ENCODE peak calls at places on chromosomes 6 and 20, in eight cellular contexts. Q, W, E, L, A, V, B and K are unnamed samples. For H3K9me3, the result is how much of the 10 kb centered on the place peaks cover.

GRCh38 chr20:49276895-49277785 is 717 bp downstream of the ZNFX1 start:
- DNase-seq in L (no peak), Q (peak), W (peak), E (peak), V (peak), A (peak), B (peak), K (no peak)

GRCh38 chr6:2687456-2687855 is 63.3 kb downstream of the MYLK4 start:
- DNase-seq in L (no peak), V (no peak), A (no peak), Q (no peak), W (no peak), B (peak), E (no peak), K (no peak)

GRCh38 chr6:122695188-122695587 is 84.3 kb upstream of the FABP7 start:
- DNase-seq in W (no peak), L (no peak), B (no peak), A (no peak), Q (no peak), E (no peak), V (no peak), K (no peak)

GRCh38 chr6:2956930-2957329 is 14.4 kb downstream of the SERPINB6 start:
- DNase-seq in B (peak), L (no peak), V (no peak), E (no peak), W (no peak), Q (no peak), A (no peak), K (no peak)

GRCh38 chr6:680666-681374 is 12.1 kb downstream of the EXOC2 start:
- DNase-seq in L (no peak), Q (no peak), B (no peak), E (no peak), A (no peak), V (no peak), W (no peak), K (no peak)

GRCh38 chr20:36528875-36529425 is 12.4 kb upstream of the MYL9 start:
- DNase-seq in Q (no peak), V (no peak), L (no peak), A (no peak), W (no peak), E (no peak), B (no peak), K (no peak)

GRCh38 chr20:17728074-17728473 is 28.3 kb downstream of the BANF2 start:
- DNase-seq in A (no peak), L (no peak), Q (no peak), W (no peak), V (no peak), E (no peak), B (no peak), K (no peak)

GRCh38 chr6:100948381-100949133 is 67.4 kb upstream of the ASCC3 start:
- DNase-seq in V (no peak), Q (no peak), B (no peak), W (no peak), A (no peak), E (no peak), L (no peak), K (no peak)

GRCh38 chr6:111265842-111266241 is 178.5 kb downstream of the SLC16A10 start:
- DNase-seq in E (no peak), Q (no peak), B (no peak), A (no peak), W (no peak), V (no peak), L (no peak), K (no peak)

GRCh38 chr20:14984768-14985622 is 647.6 kb upstream of the FLRT3 start:
- DNase-seq in Q (no peak), L (no peak), B (no peak), W (no peak), E (peak), V (peak), A (no peak), K (no peak)
- H3K27ac ChIP-seq in Q (no peak), L (no peak), B (no peak), W (no peak), E (peak), V (peak), A (no peak), K (no peak)

DNA sequence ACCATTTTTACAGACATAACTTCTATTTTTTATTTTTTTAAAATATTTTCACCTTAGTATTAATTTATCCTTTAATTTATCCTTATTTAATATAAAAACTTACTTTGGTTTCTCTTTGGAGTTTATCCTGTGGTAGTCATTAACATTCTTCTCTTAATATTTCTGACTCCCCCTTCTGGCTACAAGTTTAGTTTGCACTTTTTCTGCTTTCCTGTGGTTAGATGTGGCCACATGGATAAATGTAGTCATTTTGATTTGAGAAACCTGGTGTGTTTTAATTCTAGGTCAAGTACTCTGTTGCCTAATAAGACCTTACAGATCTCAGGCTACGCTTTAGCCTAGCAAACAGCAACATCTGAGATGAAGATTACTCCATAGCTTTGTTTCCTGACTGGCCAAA is 1187.5 kb downstream of the HACE1 start:
- DNase-seq in W (no peak), Q (no peak), B (no peak), L (no peak), E (no peak), V (no peak), A (no peak), K (no peak)
- TF ChIP-seq CTCF in W (no peak), Q (no peak), B (no peak), L (no peak), E (no peak), V (no peak), A (no peak), K (no peak)

GRCh38 chr6:167980911-167981310 is 16.6 kb upstream of the KIF25 start:
- DNase-seq in A (no peak), Q (no peak), L (no peak), W (no peak), E (no peak), V (no peak), B (no peak), K (no peak)

GRCh38 chr6:167979436-167980090 is 17.9 kb upstream of the KIF25 start:
- DNase-seq in W (no peak), Q (no peak), L (no peak), E (no peak), B (no peak), V (no peak), A (no peak), K (no peak)

GRCh38 chr6:167985205-167985604 is 12.3 kb upstream of the KIF25 start:
- DNase-seq in L (no peak), V (no peak), B (no peak), W (no peak), Q (no peak), E (no peak), A (no peak), K (no peak)

GRCh38 chr6:167984144-167984719 is 13.2 kb upstream of the KIF25 start:
- DNase-seq in L (no peak), A (no peak), B (no peak), V (no peak), Q (no peak), E (no peak), W (no peak), K (no peak)

DNA sequence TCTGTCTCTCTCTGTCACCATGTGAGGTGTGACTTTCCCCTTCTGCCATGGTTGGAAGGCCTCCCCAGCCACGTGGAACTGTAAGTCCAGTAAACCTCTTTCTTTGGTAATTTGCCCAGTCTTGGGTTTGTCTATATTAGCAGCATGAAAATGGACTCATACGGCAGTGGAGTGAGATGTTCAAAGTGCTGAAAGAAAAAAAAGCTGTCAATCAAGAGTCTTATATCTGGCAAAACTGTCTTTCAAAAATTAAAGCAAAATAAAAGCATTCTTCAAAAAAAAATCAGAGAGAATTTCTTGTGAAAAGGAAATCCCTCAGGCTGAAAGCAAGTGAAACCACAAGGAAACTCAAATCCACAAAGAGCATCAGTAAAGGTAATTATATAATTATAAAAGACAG is 15.4 kb upstream of the KIF25 start:
- DNase-seq in B (no peak), Q (no peak), E (no peak), L (no peak), A (no peak), V (no peak), W (no peak), K (no peak)
- H3K9me3 ChIP-seq in B (under half), Q (under half), E (under half), L (under half), A (under half), V (under half), W (under half), K (under half)

DNA sequence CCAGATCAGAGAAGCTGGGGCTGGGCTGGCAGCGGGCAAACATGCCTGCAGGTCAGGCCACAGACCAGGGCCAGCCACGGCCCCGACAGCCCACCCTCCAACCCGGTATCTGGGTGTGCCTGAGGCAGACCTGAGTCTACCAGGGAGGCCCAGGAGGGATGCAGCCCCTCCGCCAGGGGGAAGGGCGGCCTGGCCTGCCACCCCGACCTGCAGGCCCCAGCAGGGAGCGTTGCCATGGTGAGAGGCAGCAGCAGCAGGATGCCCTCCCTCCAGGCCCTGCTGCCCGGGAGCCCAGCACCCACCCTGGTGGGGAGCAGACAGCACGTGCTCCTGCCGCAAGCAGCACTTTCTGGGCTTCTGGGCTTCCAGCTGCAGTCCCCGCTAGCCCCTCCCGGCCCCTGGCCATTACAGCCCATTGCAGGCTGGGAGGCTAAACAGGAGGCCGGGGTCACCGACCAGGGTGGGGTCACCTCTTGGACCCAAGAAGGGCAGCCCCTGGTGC is 3.8 kb upstream of the EEF1A2 start:
- DNase-seq in B (no peak), L (no peak), A (no peak), V (no peak), E (no peak), Q (no peak), W (no peak), K (no peak)
- H3K27ac ChIP-seq in B (peak), L (no peak), A (no peak), V (no peak), E (no peak), Q (no peak), W (no peak), K (no peak)

GRCh38 chr6:155493694-155494143 is 38.1 kb upstream of the NOX3 start:
- DNase-seq in Q (peak), V (peak), W (no peak), B (peak), E (peak), A (no peak), L (peak), K (peak)

GRCh38 chr6:155497273-155497672 is 41.6 kb upstream of the NOX3 start:
- DNase-seq in V (no peak), W (no peak), L (no peak), E (no peak), Q (no peak), A (no peak), B (no peak), K (no peak)

GRCh38 chr6:155492061-155492735 is 36.6 kb upstream of the NOX3 start:
- DNase-seq in A (no peak), B (no peak), E (no peak), L (no peak), Q (no peak), W (no peak), V (no peak), K (no peak)

GRCh38 chr6:155493026-155493693 is 37.5 kb upstream of the NOX3 start:
- DNase-seq in A (no peak), B (no peak), E (no peak), Q (no peak), V (no peak), L (no peak), W (no peak), K (no peak)

DNA sequence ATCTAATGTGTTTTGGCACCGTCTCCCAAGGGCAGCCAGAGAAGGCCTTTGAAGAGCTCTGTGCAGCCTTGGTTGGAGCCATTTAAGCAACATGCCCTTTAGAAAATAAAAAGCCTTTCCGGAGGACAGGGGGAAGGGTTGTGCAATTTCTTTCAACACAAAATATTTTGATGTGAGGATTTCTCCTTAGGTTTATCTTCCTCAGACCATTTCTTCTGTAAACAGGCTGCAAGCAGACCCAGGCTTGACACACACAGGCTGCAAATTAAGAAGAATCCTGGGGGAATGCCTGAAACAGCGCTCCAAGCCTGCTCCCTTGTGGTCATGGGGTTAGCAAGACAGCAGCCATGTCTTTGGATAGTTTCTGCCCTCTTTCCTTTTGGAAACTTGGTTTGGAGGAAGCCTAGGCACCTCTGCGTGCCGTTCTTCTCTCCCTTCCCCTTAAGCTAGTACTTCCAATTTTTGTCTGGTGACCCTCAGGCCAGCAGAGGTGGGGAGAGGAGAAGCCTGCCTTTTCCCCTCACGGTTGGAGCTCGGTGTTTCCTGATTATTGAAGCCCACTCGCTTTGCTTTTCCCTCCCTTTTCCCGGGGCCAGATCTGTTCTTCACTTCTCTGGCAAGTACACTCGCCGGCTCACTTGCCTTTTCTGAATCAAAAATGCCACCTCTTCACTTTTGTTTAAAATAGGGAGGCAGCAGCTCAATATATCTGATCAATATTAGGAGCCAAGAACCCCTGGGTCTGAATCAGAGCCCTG is 39.6 kb upstream of the NOX3 start:
- DNase-seq in Q (peak), W (no peak), B (peak), V (no peak), A (peak), L (no peak), E (peak), K (no peak)
- TF ChIP-seq CTCF in Q (peak), W (no peak), B (no peak), V (no peak), A (no peak), L (no peak), E (peak), K (no peak)

GRCh38 chr20:61281286-61281795 is 29.3 kb downstream of the CDH4 start:
- DNase-seq in V (no peak), E (no peak), W (no peak), A (no peak), Q (no peak), L (no peak), B (no peak), K (no peak)
- H3K9me3 ChIP-seq in V (under half), E (under half), W (under half), A (under half), Q (under half), L (under half), B (under half), K (under half)

GRCh38 chr6:82246802-82247633 is 526 bp downstream of the IBTK start:
- DNase-seq in V (peak), A (no peak), L (no peak), E (peak), W (no peak), B (peak), Q (peak), K (peak)

GRCh38 chr6:82246370-82246769 is 1.2 kb downstream of the IBTK start:
- DNase-seq in Q (no peak), A (no peak), V (no peak), L (no peak), B (no peak), E (no peak), W (no peak), K (no peak)

GRCh38 chr6:82247634-82248232 is at the start of gene IBTK:
- DNase-seq in Q (peak), L (peak), B (peak), W (peak), A (peak), E (peak), V (peak), K (peak)

GRCh38 chr6:82243886-82244285 is 3.7 kb downstream of the IBTK start:
- DNase-seq in E (no peak), W (no peak), B (no peak), Q (no peak), A (no peak), L (no peak), V (no peak), K (no peak)

GRCh38 chr6:82245376-82245775 is 2.2 kb downstream of the IBTK start:
- DNase-seq in Q (no peak), E (no peak), L (no peak), B (no peak), W (no peak), V (no peak), A (no peak), K (no peak)
- H3K27ac ChIP-seq in Q (no peak), E (no peak), L (no peak), B (no peak), W (no peak), V (no peak), A (no peak), K (no peak)